ENCODE peak calls at places on chromosomes 11 and 22, in four cellular contexts. One of them, this sample, is unnamed. For H3K27me3, the result is how much of the 10 kb centered on the place peaks cover.

GRCh38 chr22:47192651-47193437 is 430.4 kb downstream of the TBC1D22A start:
- DNase-seq in astrocyte: no peak
- DNase-seq in WERI-Rb-1: no peak
- DNase-seq in CD4-positive, alpha-beta T cell: no peak
- DNase-seq in this sample: no peak

GRCh38 chr11:121571466-121571865 is 118.7 kb upstream of the SORL1-AS1 start:
- DNase-seq in astrocyte: no peak
- DNase-seq in WERI-Rb-1: no peak
- DNase-seq in CD4-positive, alpha-beta T cell: no peak
- DNase-seq in this sample: no peak

GRCh38 chr11:47578524-47579460 is at the start of the genes KBTBD4 and NDUFS3:
- DNase-seq in astrocyte: peak
- DNase-seq in WERI-Rb-1: peak
- DNase-seq in CD4-positive, alpha-beta T cell: peak
- DNase-seq in this sample: no peak

GRCh38 chr11:66070604-66071325 is 693 bp downstream of the PACS1 start:
- DNase-seq in astrocyte: no peak
- DNase-seq in WERI-Rb-1: peak
- DNase-seq in CD4-positive, alpha-beta T cell: no peak
- DNase-seq in this sample: no peak

GRCh38 chr22:17237031-17237668 is 17.9 kb upstream of the ADA2 start:
- DNase-seq in astrocyte: no peak
- DNase-seq in WERI-Rb-1: no peak
- DNase-seq in CD4-positive, alpha-beta T cell: no peak
- DNase-seq in this sample: no peak

GRCh38 chr11:73431431-73431830 is 55.2 kb downstream of the RELT start:
- DNase-seq in astrocyte: no peak
- DNase-seq in WERI-Rb-1: no peak
- DNase-seq in CD4-positive, alpha-beta T cell: no peak
- DNase-seq in this sample: no peak

GRCh38 chr11:56027354-56027753 is at the start of gene OR5AS1:
- DNase-seq in astrocyte: no peak
- DNase-seq in WERI-Rb-1: no peak
- DNase-seq in CD4-positive, alpha-beta T cell: no peak
- DNase-seq in this sample: no peak

GRCh38 chr11:65719887-65720236 is 736 bp downstream of the RNASEH2C start:
- DNase-seq in astrocyte: peak
- DNase-seq in WERI-Rb-1: no peak
- DNase-seq in CD4-positive, alpha-beta T cell: no peak
- DNase-seq in this sample: no peak

GRCh38 chr11:106333678-106334077 is 256.2 kb downstream of the AASDHPPT start:
- DNase-seq in astrocyte: no peak
- DNase-seq in WERI-Rb-1: no peak
- DNase-seq in CD4-positive, alpha-beta T cell: no peak
- DNase-seq in this sample: no peak

GRCh38 chr11:125102544-125102943 is 8.9 kb downstream of the TMEM218 start:
- DNase-seq in astrocyte: no peak
- DNase-seq in WERI-Rb-1: no peak
- DNase-seq in CD4-positive, alpha-beta T cell: no peak
- DNase-seq in this sample: no peak

GRCh38 chr11:10314199-10315072 is 9.6 kb downstream of the ADM start:
- DNase-seq in astrocyte: peak
- DNase-seq in WERI-Rb-1: peak
- DNase-seq in CD4-positive, alpha-beta T cell: no peak
- DNase-seq in this sample: no peak

DNA sequence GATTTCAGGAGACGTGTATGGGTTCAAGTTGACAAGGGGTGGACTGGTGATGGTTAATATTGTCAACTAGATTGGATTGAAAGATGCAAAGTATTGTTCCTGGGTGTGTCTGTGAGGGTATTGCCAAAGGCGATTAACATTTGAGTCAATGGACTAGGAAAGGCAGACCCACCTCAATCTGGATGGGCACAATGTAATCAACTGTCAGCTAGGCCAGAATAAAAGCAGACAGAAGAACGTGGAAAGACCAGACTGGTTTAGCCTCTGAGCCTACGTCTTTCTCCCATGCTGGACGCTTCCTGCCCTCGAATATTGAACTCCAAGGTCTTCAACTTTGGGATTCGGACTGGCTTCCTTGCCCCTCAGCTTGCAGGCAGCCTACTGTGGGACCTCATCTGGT is 1.7 kb upstream of the YPEL4 start:
- DNase-seq in astrocyte: no peak
- DNase-seq in WERI-Rb-1: no peak
- DNase-seq in CD4-positive, alpha-beta T cell: no peak
- DNase-seq in this sample: no peak
- H3K27me3 ChIP-seq in astrocyte: under half
- H3K27me3 ChIP-seq in WERI-Rb-1: under half
- H3K27me3 ChIP-seq in CD4-positive, alpha-beta T cell: under half
- H3K27me3 ChIP-seq in this sample: under half

GRCh38 chr11:86799680-86800075 is 664 bp upstream of the PRSS23 start:
- DNase-seq in astrocyte: no peak
- DNase-seq in WERI-Rb-1: peak
- DNase-seq in CD4-positive, alpha-beta T cell: no peak
- DNase-seq in this sample: no peak
- TF ChIP-seq CTCF in astrocyte: no peak
- TF ChIP-seq CTCF in WERI-Rb-1: peak
- TF ChIP-seq CTCF in CD4-positive, alpha-beta T cell: no peak
- TF ChIP-seq CTCF in this sample: no peak

DNA sequence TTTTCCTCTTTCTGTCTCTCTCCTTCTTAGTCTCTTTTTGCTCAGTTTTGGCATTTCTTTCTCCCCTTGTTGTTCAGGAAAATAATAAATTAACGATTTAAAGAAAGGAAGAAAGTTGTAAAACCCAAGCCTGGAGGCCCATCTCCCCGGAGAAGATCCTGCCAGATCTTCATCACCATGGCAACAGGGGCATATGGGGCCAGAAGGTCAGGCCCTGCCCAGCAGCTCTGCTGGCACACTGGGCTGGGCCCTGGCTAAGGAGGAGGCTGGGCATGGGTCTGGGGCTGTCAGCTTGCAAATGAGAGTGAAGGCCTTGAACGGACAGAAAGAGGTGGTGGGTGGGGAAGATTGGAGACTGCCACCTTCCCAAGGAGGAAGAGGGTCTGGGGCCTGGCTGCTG is 2.8 kb downstream of the LRRC10B start:
- DNase-seq in astrocyte: no peak
- DNase-seq in WERI-Rb-1: no peak
- DNase-seq in CD4-positive, alpha-beta T cell: no peak
- DNase-seq in this sample: no peak
- H3K27me3 ChIP-seq in astrocyte: under half
- H3K27me3 ChIP-seq in WERI-Rb-1: under half
- H3K27me3 ChIP-seq in CD4-positive, alpha-beta T cell: under half
- H3K27me3 ChIP-seq in this sample: under half

GRCh38 chr11:34890812-34891211 is 25.4 kb downstream of the APIP start:
- DNase-seq in astrocyte: peak
- DNase-seq in WERI-Rb-1: no peak
- DNase-seq in CD4-positive, alpha-beta T cell: no peak
- DNase-seq in this sample: no peak

GRCh38 chr11:34891611-34892010 is 24.6 kb downstream of the APIP start:
- DNase-seq in astrocyte: no peak
- DNase-seq in WERI-Rb-1: no peak
- DNase-seq in CD4-positive, alpha-beta T cell: no peak
- DNase-seq in this sample: no peak

GRCh38 chr11:34886609-34887008 is 29.6 kb downstream of the APIP start:
- DNase-seq in astrocyte: no peak
- DNase-seq in WERI-Rb-1: no peak
- DNase-seq in CD4-positive, alpha-beta T cell: no peak
- DNase-seq in this sample: no peak

GRCh38 chr11:34887260-34887659 is 28.9 kb downstream of the APIP start:
- DNase-seq in astrocyte: no peak
- DNase-seq in WERI-Rb-1: no peak
- DNase-seq in CD4-positive, alpha-beta T cell: no peak
- DNase-seq in this sample: no peak

GRCh38 chr11:34890089-34890488 is 26.1 kb downstream of the APIP start:
- DNase-seq in astrocyte: no peak
- DNase-seq in WERI-Rb-1: no peak
- DNase-seq in CD4-positive, alpha-beta T cell: no peak
- DNase-seq in this sample: no peak
- TF ChIP-seq CTCF in astrocyte: no peak
- TF ChIP-seq CTCF in WERI-Rb-1: no peak
- TF ChIP-seq CTCF in CD4-positive, alpha-beta T cell: no peak
- TF ChIP-seq CTCF in this sample: peak

GRCh38 chr22:37381489-37381888 is 45.8 kb downstream of the ELFN2 start:
- DNase-seq in astrocyte: peak
- DNase-seq in WERI-Rb-1: peak
- DNase-seq in CD4-positive, alpha-beta T cell: no peak
- DNase-seq in this sample: no peak
- H3K27me3 ChIP-seq in astrocyte: under half
- H3K27me3 ChIP-seq in WERI-Rb-1: under half
- H3K27me3 ChIP-seq in CD4-positive, alpha-beta T cell: under half
- H3K27me3 ChIP-seq in this sample: under half

GRCh38 chr11:27509953-27510352 is 3.4 kb upstream of the LIN7C start:
- DNase-seq in astrocyte: no peak
- DNase-seq in WERI-Rb-1: no peak
- DNase-seq in CD4-positive, alpha-beta T cell: no peak
- DNase-seq in this sample: no peak

GRCh38 chr11:27505781-27506180 is 788 bp downstream of the LIN7C start:
- DNase-seq in astrocyte: peak
- DNase-seq in WERI-Rb-1: no peak
- DNase-seq in CD4-positive, alpha-beta T cell: no peak
- DNase-seq in this sample: no peak

GRCh38 chr11:27507561-27508322 is 1.2 kb upstream of the LIN7C start:
- DNase-seq in astrocyte: no peak
- DNase-seq in WERI-Rb-1: no peak
- DNase-seq in CD4-positive, alpha-beta T cell: no peak
- DNase-seq in this sample: no peak

GRCh38 chr11:27501102-27501501 is 5.5 kb downstream of the LIN7C start:
- DNase-seq in astrocyte: no peak
- DNase-seq in WERI-Rb-1: no peak
- DNase-seq in CD4-positive, alpha-beta T cell: no peak
- DNase-seq in this sample: no peak

GRCh38 chr11:27506200-27507182 is at the start of gene LIN7C:
- DNase-seq in astrocyte: peak
- DNase-seq in WERI-Rb-1: peak
- DNase-seq in CD4-positive, alpha-beta T cell: peak
- DNase-seq in this sample: peak
- TF ChIP-seq CTCF in astrocyte: peak
- TF ChIP-seq CTCF in WERI-Rb-1: no peak
- TF ChIP-seq CTCF in CD4-positive, alpha-beta T cell: no peak
- TF ChIP-seq CTCF in this sample: peak

DNA sequence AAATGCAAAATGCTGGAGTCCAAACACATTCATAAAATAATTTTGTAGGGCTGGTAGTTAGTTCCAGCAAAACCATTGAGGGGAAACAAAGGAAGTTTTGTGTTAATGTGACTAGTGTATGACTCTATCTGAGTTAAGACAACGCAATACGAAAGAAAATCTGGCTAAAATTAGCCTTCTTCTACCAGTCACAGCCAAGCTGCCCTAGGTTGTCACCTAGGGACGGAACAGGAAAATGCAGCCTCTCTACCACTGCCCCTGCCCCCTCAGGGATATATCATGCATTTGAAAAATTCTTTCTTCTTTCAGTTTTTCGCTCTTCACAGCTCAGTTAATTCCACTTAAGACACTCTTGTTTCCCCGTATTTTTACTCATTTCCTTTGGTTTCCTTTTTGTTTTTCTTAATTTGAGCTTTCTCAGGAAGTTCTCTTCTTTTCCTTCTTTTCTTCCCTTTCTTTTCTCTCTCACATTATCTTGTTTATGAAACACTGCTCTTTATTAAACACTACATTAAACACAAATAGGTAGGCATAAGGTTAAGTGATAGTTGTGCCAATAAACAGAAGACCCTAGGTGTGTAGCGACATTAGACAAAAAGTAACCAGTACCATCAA is 30.6 kb downstream of the KIRREL3 start:
- DNase-seq in astrocyte: peak
- DNase-seq in WERI-Rb-1: peak
- DNase-seq in CD4-positive, alpha-beta T cell: no peak
- DNase-seq in this sample: no peak
- H3K27me3 ChIP-seq in astrocyte: under half
- H3K27me3 ChIP-seq in WERI-Rb-1: under half
- H3K27me3 ChIP-seq in CD4-positive, alpha-beta T cell: under half
- H3K27me3 ChIP-seq in this sample: under half

GRCh38 chr22:30861688-30862552 is 106.7 kb downstream of the MORC2 start:
- DNase-seq in astrocyte: no peak
- DNase-seq in WERI-Rb-1: no peak
- DNase-seq in CD4-positive, alpha-beta T cell: no peak
- DNase-seq in this sample: no peak

GRCh38 chr22:30864441-30865420 is 103.8 kb downstream of the MORC2 start:
- DNase-seq in astrocyte: no peak
- DNase-seq in WERI-Rb-1: no peak
- DNase-seq in CD4-positive, alpha-beta T cell: no peak
- DNase-seq in this sample: no peak

GRCh38 chr22:30861131-30861530 is 107.4 kb downstream of the MORC2 start:
- DNase-seq in astrocyte: no peak
- DNase-seq in WERI-Rb-1: no peak
- DNase-seq in CD4-positive, alpha-beta T cell: no peak
- DNase-seq in this sample: no peak

GRCh38 chr22:30865656-30866055 is 102.9 kb downstream of the MORC2 start:
- DNase-seq in astrocyte: no peak
- DNase-seq in WERI-Rb-1: no peak
- DNase-seq in CD4-positive, alpha-beta T cell: no peak
- DNase-seq in this sample: no peak

DNA sequence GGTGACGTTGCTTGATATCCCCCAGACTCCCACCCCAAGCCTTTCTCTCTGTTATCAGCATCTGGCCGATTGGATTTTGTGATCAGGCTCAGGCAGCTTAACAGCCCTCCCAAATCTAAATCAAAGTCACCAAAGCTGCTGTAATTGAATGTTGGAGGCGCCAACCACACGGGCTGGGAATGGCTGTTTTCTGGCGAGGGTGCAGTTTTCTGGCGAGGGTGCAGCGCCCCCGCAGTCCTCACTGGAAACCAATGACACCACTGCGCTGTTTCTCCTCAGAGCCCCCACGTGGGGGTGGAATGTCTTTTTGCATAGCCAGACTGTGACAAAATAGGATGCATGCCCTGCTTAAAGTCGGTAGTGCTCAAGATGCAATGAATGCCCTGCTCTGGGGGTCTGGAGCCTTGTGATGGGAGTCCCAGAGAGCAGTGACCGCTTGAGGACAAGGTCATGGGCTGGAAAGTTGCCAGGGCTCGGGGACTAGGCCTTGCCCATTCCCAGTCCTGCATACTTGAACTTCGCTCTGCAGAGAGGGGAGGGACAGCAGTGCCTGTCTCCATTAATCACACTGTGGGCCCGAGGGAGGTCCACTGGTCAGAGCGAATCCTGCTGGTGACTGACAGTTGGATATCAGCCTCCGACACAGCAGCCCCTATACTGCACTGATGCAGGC is 105.3 kb downstream of the MORC2 start:
- DNase-seq in astrocyte: peak
- DNase-seq in WERI-Rb-1: peak
- DNase-seq in CD4-positive, alpha-beta T cell: no peak
- DNase-seq in this sample: no peak
- TF ChIP-seq CTCF in astrocyte: no peak
- TF ChIP-seq CTCF in WERI-Rb-1: peak
- TF ChIP-seq CTCF in CD4-positive, alpha-beta T cell: no peak
- TF ChIP-seq CTCF in this sample: no peak

GRCh38 chr11:118142809-118143208 is 9.8 kb downstream of the SCN4B start:
- DNase-seq in astrocyte: no peak
- DNase-seq in WERI-Rb-1: no peak
- DNase-seq in CD4-positive, alpha-beta T cell: no peak
- DNase-seq in this sample: no peak
- H3K27me3 ChIP-seq in astrocyte: under half
- H3K27me3 ChIP-seq in WERI-Rb-1: under half
- H3K27me3 ChIP-seq in CD4-positive, alpha-beta T cell: under half
- H3K27me3 ChIP-seq in this sample: under half